ENCODE peak calls at places on chromosome 16, in six cellular contexts. C is heart right ventricle, O is A549, I is AG09309, Q is tibial nerve, F is PC-3. B is an unnamed sample.

GRCh38 chr16:12113581-12114375 is 137.2 kb downstream of the SNX29 start:
- DNase-seq in C (no peak), Q (no peak), O (no peak), F (no peak), I (no peak), B (no peak)

GRCh38 chr16:68286153-68287074 is 22.1 kb downstream of the SLC7A6 start:
- DNase-seq in Q (no peak), O (no peak), F (no peak), C (no peak), I (no peak), B (peak)

GRCh38 chr16:69003500-69003899 is 102.0 kb upstream of the HAS3 start:
- DNase-seq in O (peak), I (no peak), F (peak), C (no peak), Q (no peak), B (no peak)

GRCh38 chr16:54936979-54937672 is 6.5 kb downstream of the IRX5 start:
- DNase-seq in C (peak), F (no peak), Q (no peak), I (no peak), O (peak), B (no peak)

GRCh38 chr16:4697867-4698291 is 4.5 kb downstream of the NUDT16L1 start:
- DNase-seq in C (no peak), I (no peak), Q (no peak), O (no peak), F (no peak), B (no peak)

GRCh38 chr16:79602615-79603014 is 2.1 kb upstream of the MAF start:
- DNase-seq in Q (no peak), F (no peak), O (no peak), I (no peak), C (no peak), B (no peak)

GRCh38 chr16:83542491-83542890 is 265.3 kb upstream of the HSBP1 start:
- DNase-seq in C (no peak), F (no peak), I (no peak), Q (no peak), O (no peak), B (no peak)

GRCh38 chr16:86353185-86353584 is 157.1 kb upstream of the FOXF1 start:
- DNase-seq in C (no peak), I (no peak), Q (no peak), O (no peak), F (no peak), B (no peak)

GRCh38 chr16:85077576-85078125 is 34.6 kb downstream of the CIBAR2 start:
- DNase-seq in I (no peak), Q (no peak), O (no peak), C (no peak), F (no peak), B (no peak)

GRCh38 chr16:85667841-85668413 is 20.8 kb downstream of the GINS2 start:
- DNase-seq in O (no peak), C (no peak), F (no peak), I (no peak), Q (no peak), B (no peak)

GRCh38 chr16:81562174-81562849 is 117.7 kb downstream of the CMIP start:
- DNase-seq in C (no peak), F (no peak), I (no peak), O (no peak), Q (no peak), B (no peak)

GRCh38 chr16:12688972-12689850 is 114.5 kb downstream of the CPPED1 start:
- DNase-seq in C (no peak), Q (no peak), I (no peak), O (no peak), F (no peak), B (no peak)

GRCh38 chr16:83305092-83305491 is 502.7 kb upstream of the HSBP1 start:
- DNase-seq in I (peak), O (no peak), Q (no peak), F (no peak), C (no peak), B (no peak)

GRCh38 chr16:55503726-55504553 is 4.9 kb upstream of the LPCAT2 start:
- DNase-seq in O (no peak), F (no peak), Q (no peak), C (no peak), I (no peak), B (no peak)

GRCh38 chr16:13421726-13422125 is 498.2 kb upstream of the ERCC4 start:
- DNase-seq in C (no peak), Q (no peak), O (no peak), I (no peak), F (no peak), B (no peak)

GRCh38 chr16:30378236-30379164 is 3.9 kb downstream of the SEPTIN1 start:
- DNase-seq in C (peak), O (peak), F (peak), I (peak), Q (peak), B (peak)

GRCh38 chr16:6827272-6827671 is 505.4 kb upstream of the RBFOX1 start:
- DNase-seq in C (peak), I (no peak), O (no peak), Q (no peak), F (no peak), B (no peak)

GRCh38 chr16:27426423-27427408 is 24.7 kb downstream of the IL21R start:
- DNase-seq in I (peak), F (peak), C (peak), O (peak), Q (no peak), B (peak)

GRCh38 chr16:83581994-83582747 is 225.6 kb upstream of the HSBP1 start:
- DNase-seq in C (no peak), F (no peak), Q (no peak), O (no peak), I (no peak), B (no peak)

GRCh38 chr16:12208341-12209035 is 232.0 kb downstream of the SNX29 start:
- DNase-seq in F (no peak), I (no peak), Q (no peak), C (no peak), O (no peak), B (no peak)

GRCh38 chr16:10940501-10941079 is 1.7 kb downstream of the DEXI start:
- DNase-seq in Q (no peak), I (no peak), C (no peak), O (no peak), F (no peak), B (no peak)

GRCh38 chr16:5207001-5207523 is 109.5 kb upstream of the EEF2KMT start:
- DNase-seq in Q (no peak), F (no peak), C (no peak), I (no peak), O (no peak), B (no peak)

DNA sequence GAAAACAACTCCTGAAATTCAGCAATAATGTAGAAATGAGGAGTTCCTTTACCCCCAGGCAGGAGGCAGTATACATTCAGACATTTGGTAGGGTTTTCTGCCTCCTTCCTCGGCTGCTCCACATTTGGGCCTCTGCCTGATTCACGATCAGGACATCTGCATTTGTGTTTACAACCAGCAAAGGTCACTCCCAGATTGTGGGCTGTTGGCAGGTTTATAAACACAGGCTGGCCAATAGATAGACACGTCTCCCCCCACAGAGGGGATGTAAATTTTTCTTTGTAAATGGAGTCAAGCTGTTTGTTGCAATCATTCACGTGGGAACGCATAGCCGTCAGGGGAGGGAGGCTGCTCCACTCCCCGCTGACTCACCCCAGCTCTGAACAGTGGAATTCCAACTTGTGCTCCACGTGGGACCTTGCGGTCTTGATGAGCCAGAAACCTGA is 252.1 kb upstream of the N4BP1 start:
- DNase-seq in I (peak), C (no peak), F (peak), Q (no peak), O (peak), B (no peak)
- TF ChIP-seq CTCF in I (peak), C (no peak), F (peak), Q (no peak), O (no peak), B (no peak)

GRCh38 chr16:2158262-2158638 is 2.7 kb downstream of the TRAF7 start:
- DNase-seq in Q (no peak), O (no peak), I (no peak), F (no peak), C (no peak), B (no peak)

GRCh38 chr16:2156849-2157224 is 1.3 kb downstream of the TRAF7 start:
- DNase-seq in Q (no peak), I (no peak), O (no peak), C (no peak), F (no peak), B (no peak)

GRCh38 chr16:2159052-2159838 is 3.7 kb downstream of the TRAF7 start:
- DNase-seq in C (peak), I (no peak), F (no peak), O (peak), Q (peak), B (no peak)

GRCh38 chr16:2156025-2156848 is 655 bp downstream of the TRAF7 start:
- DNase-seq in O (no peak), Q (no peak), F (peak), C (no peak), I (peak), B (no peak)

DNA sequence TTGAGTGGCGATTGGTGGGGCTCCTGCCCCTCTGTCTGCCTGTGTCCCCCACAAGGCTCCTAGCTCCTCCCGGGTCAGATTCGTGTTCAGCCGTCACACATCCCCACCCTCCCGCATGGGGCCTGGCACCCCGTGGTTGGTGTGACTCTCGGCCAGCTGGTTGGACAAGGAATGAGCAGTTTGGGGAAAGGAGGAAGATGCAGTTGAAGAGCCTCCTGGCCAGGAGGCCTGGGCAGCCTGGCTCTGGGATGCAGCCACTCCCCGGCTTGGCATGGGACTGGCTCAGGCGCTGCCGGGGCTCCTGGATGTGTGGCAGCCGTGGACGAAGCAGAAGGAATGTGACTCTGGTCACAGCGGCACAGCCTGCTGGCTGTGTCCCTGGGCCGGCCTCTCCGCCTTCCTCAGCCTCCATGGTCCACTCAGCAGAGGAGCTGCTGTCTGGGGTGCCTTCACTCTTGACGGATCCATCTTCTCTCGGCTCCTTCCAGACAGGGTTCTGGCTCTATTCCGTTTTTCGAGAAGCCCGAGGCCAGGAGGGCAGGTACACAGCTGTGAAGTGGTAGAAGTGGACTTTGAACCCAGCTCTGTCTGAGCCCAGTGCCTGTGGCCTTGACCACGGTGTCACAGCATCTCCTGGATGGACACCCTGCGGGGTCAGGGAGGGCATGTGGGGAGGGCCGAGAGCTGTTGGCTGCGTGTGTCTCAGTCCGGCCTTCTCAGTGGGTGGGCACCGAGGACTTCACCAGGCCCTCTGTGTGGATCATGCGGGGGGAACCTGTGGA is 2.1 kb downstream of the TRAF7 start:
- DNase-seq in F (no peak), I (no peak), Q (no peak), O (no peak), C (no peak), B (no peak)
- H3K4me3 ChIP-seq in F (peak), I (peak), Q (no peak), O (peak), C (no peak), B (no peak)

GRCh38 chr16:57299719-57300386 is 15.4 kb upstream of the PLLP start:
- DNase-seq in F (peak), Q (peak), O (peak), C (peak), I (peak), B (peak)
- TF ChIP-seq CTCF in F (peak), Q (no peak), O (no peak), C (peak), I (peak), B (peak)

GRCh38 chr16:58792188-58792587 is 58.1 kb upstream of the GOT2 start:
- DNase-seq in C (no peak), Q (no peak), F (no peak), O (no peak), I (no peak), B (no peak)

GRCh38 chr16:58801838-58802237 is 67.7 kb upstream of the GOT2 start:
- DNase-seq in O (no peak), I (no peak), C (no peak), F (no peak), Q (no peak), B (no peak)

GRCh38 chr16:58797137-58797801 is 63.2 kb upstream of the GOT2 start:
- DNase-seq in F (no peak), O (no peak), C (no peak), I (no peak), Q (no peak), B (no peak)
- H3K4me3 ChIP-seq in F (no peak), O (no peak), C (no peak), I (no peak), Q (no peak), B (no peak)

GRCh38 chr16:17058471-17058870 is 412.3 kb downstream of the XYLT1 start:
- DNase-seq in O (no peak), F (no peak), I (no peak), C (no peak), Q (no peak), B (no peak)

GRCh38 chr16:17056666-17057065 is 414.1 kb downstream of the XYLT1 start:
- DNase-seq in I (no peak), C (no peak), Q (no peak), F (no peak), O (no peak), B (no peak)

GRCh38 chr16:17050468-17050867 is 420.3 kb downstream of the XYLT1 start:
- DNase-seq in I (no peak), O (no peak), F (no peak), C (no peak), Q (no peak), B (no peak)

DNA sequence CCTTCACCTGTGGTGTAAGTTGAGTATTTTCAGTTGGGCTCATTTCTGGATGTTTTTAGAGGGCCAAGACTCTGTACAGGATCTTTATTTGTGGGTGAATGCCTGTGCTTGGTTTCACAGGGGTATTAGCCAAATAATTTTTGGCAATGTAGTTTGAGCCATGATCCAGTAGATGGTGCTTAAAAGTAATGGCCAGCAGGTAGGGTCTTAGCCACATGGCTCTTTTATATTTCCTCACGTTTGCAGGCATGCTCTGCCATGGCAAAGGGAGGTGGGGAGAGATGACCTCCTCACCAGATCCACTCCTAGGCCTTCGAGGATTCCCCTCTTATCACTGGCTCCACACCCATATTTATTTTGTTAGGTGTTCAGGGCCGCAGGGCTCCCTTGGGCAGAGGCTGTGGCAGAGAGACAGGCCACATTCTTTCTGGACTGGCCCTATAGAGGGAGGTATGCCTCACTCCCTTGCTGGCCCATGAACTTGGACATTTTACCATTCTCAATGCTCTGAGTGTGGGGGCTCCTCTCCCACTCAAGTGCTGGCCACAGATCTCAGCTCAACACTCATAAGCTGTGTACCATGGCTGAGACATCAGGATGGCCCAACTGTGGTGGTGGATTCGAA is 417.1 kb downstream of the XYLT1 start:
- DNase-seq in C (no peak), F (no peak), O (no peak), Q (no peak), I (no peak), B (no peak)
- TF ChIP-seq CTCF in C (no peak), F (no peak), O (no peak), Q (no peak), I (no peak), B (peak)

GRCh38 chr16:47779201-47780016 is 318.3 kb downstream of the PHKB start:
- DNase-seq in C (peak), O (peak), Q (no peak), I (no peak), F (no peak), B (peak)
- H3K4me3 ChIP-seq in C (peak), O (peak), Q (peak), I (peak), F (peak), B (peak)